ENCODE peak calls at places on chromosomes 3 and 15, in seven cellular contexts. Y is uterus, X is progenitor cell of endocrine pancreas, F is ELF-1, D is astrocyte of the cerebellum, Z is NCI-H187 treated with DMSO at 0.1 percent for 48 hours, N is upper lobe of right lung. O is an unnamed sample.

GRCh38 chr3:139473155-139473771 is 3.1 kb downstream of the RBP2 start:
- DNase-seq in Y (no peak), X (no peak), F (peak; percentile 47), D (no peak), Z (no peak), N (no peak), O (no peak)

GRCh38 chr3:22039156-22039555 is 288.1 kb upstream of the ZNF385D start:
- DNase-seq in Y (no peak), X (no peak), F (no peak), D (no peak), Z (no peak), N (no peak), O (no peak)

GRCh38 chr3:21041621-21042020 is 709.4 kb downstream of the ZNF385D start:
- DNase-seq in Y (no peak), X (no peak), F (no peak), D (no peak), Z (no peak), N (no peak), O (peak; percentile 3)

GRCh38 chr15:91946914-91947313 is 93.4 kb downstream of the SLCO3A1 start:
- DNase-seq in Y (no peak), X (no peak), F (peak; percentile 32), D (no peak), Z (no peak), N (no peak), O (no peak)

GRCh38 chr15:20349774-20350498 is 191.7 kb downstream of the GOLGA6L6 start:
- DNase-seq in Y (peak; percentile 23), X (no peak), F (no peak), D (no peak), Z (no peak), N (peak; percentile 74), O (no peak)

GRCh38 chr3:193145248-193145647 is 95.8 kb upstream of the PLAAT1 start:
- DNase-seq in Y (no peak), X (no peak), F (no peak), D (no peak), Z (no peak), N (no peak), O (no peak)

GRCh38 chr3:187878776-187879524 is 133.7 kb upstream of the BCL6 start:
- DNase-seq in Y (no peak), X (no peak), F (no peak), D (peak; percentile 12), Z (no peak), N (no peak), O (no peak)

GRCh38 chr3:177482048-177482741 is 284.9 kb upstream of the TBL1XR1 start:
- DNase-seq in Y (no peak), X (no peak), F (no peak), D (no peak), Z (no peak), N (no peak), O (no peak)

GRCh38 chr3:106068386-106068785 is 199.6 kb upstream of the CBLB start:
- DNase-seq in Y (no peak), X (no peak), F (no peak), D (no peak), Z (no peak), N (no peak), O (no peak)

GRCh38 chr3:89740881-89741177 is 633.4 kb downstream of the EPHA3 start:
- DNase-seq in Y (no peak), X (no peak), F (no peak), D (no peak), Z (no peak), N (no peak), O (no peak)

GRCh38 chr3:45106874-45107273 is 39.3 kb downstream of the CDCP1 start:
- DNase-seq in Y (no peak), X (no peak), F (no peak), D (no peak), Z (no peak), N (no peak), O (no peak)

GRCh38 chr3:172646439-172647015 is 64.3 kb downstream of the NCEH1 start:
- DNase-seq in Y (no peak), X (no peak), F (no peak), D (peak; percentile 79), Z (no peak), N (no peak), O (no peak)

GRCh38 chr3:124966557-124967480 is 32.3 kb upstream of the MUC13 start:
- DNase-seq in Y (no peak), X (no peak), F (no peak), D (no peak), Z (no peak), N (no peak), O (no peak)

GRCh38 chr3:11187678-11188077 is 33.4 kb downstream of the HRH1 start:
- DNase-seq in Y (no peak), X (no peak), F (no peak), D (no peak), Z (no peak), N (no peak), O (no peak)

GRCh38 chr3:102165367-102165766 is 269.4 kb upstream of the ZPLD1 start:
- DNase-seq in Y (no peak), X (no peak), F (no peak), D (peak; percentile 80), Z (no peak), N (no peak), O (peak; percentile 79)

GRCh38 chr15:31439328-31439727 is 112.7 kb downstream of the KLF13 start:
- DNase-seq in Y (no peak), X (no peak), F (peak; percentile 65), D (no peak), Z (no peak), N (no peak), O (no peak)

GRCh38 chr15:41235929-41236328 is 4.9 kb downstream of the CHP1 start:
- DNase-seq in Y (no peak), X (no peak), F (no peak), D (no peak), Z (no peak), N (no peak), O (no peak)

GRCh38 chr15:99135194-99135593 is 30.3 kb downstream of the SYNM start:
- DNase-seq in Y (no peak), X (no peak), F (no peak), D (no peak), Z (no peak), N (no peak), O (no peak)

GRCh38 chr15:37028609-37029287 is 71.6 kb downstream of the MEIS2 start:
- DNase-seq in Y (no peak), X (no peak), F (no peak), D (no peak), Z (no peak), N (no peak), O (no peak)

GRCh38 chr3:132255041-132255745 is 62.0 kb upstream of the ACP3 start:
- DNase-seq in Y (no peak), X (no peak), F (no peak), D (peak; percentile 11), Z (no peak), N (no peak), O (peak; percentile 19)

GRCh38 chr3:85571835-85572234 is 613.0 kb downstream of the CADM2 start:
- DNase-seq in Y (no peak), X (no peak), F (no peak), D (no peak), Z (no peak), N (no peak), O (no peak)

GRCh38 chr15:69760890-69761568 is 308.4 kb downstream of the RPLP1 start:
- DNase-seq in Y (peak; percentile 30), X (no peak), F (peak; percentile 62), D (peak; percentile 98), Z (no peak), N (no peak), O (peak; percentile 96)

GRCh38 chr3:134353831-134354611 is 20.2 kb downstream of the AMOTL2 start:
- DNase-seq in Y (no peak), X (no peak), F (peak; percentile 42), D (no peak), Z (no peak), N (peak; percentile 73), O (no peak)

GRCh38 chr3:124558898-124559649 is 171.2 kb upstream of the UMPS start:
- DNase-seq in Y (peak; percentile 78), X (no peak), F (peak; percentile 78), D (peak; percentile 95), Z (no peak), N (peak; percentile 78), O (peak; percentile 88)

GRCh38 chr3:59895972-59896371 is 846.1 kb upstream of the CFAP20DC start:
- DNase-seq in Y (no peak), X (no peak), F (no peak), D (no peak), Z (no peak), N (no peak), O (no peak)

GRCh38 chr3:16538505-16538904 is 25.0 kb upstream of the RFTN1 start:
- DNase-seq in Y (no peak), X (no peak), F (no peak), D (no peak), Z (no peak), N (no peak), O (no peak)

GRCh38 chr3:36444909-36445308 is 64.6 kb downstream of the STAC start:
- DNase-seq in Y (no peak), X (no peak), F (no peak), D (no peak), Z (no peak), N (no peak), O (no peak)

GRCh38 chr15:99143230-99143629 is 38.4 kb downstream of the SYNM start:
- DNase-seq in Y (no peak), X (no peak), F (no peak), D (no peak), Z (no peak), N (no peak), O (no peak)

GRCh38 chr3:15011174-15011573 is 53.9 kb downstream of the MRPS25 start:
- DNase-seq in Y (no peak), X (no peak), F (no peak), D (no peak), Z (no peak), N (no peak), O (no peak)

GRCh38 chr15:67501177-67501835 is 19.6 kb upstream of the C15orf61 start:
- DNase-seq in Y (no peak), X (no peak), F (no peak), D (peak; percentile 33), Z (no peak), N (no peak), O (no peak)